ENCODE peak calls at places on chromosome 21, in four cellular contexts. P, V, E and N are unnamed samples.

GRCh38 chr21:44962481-44962966 is 22.7 kb downstream of the SLX9 start:
- DNase-seq in V (no peak), P (peak; percentile 98), E (no peak), N (peak; percentile 93)

GRCh38 chr21:31088196-31088751 is 50.0 kb upstream of the KRTAP19-8 start:
- DNase-seq in E (no peak), V (no peak), P (no peak), N (no peak)

GRCh38 chr21:28454978-28455600 is 537.6 kb downstream of the LTN1 start:
- DNase-seq in V (no peak), E (no peak), P (peak; percentile 71), N (peak; percentile 80)

GRCh38 chr21:45329261-45330074 is 41.8 kb upstream of the POFUT2 start:
- DNase-seq in P (no peak), V (no peak), E (peak; percentile 62), N (no peak)

GRCh38 chr21:14259669-14260458 is 43.9 kb downstream of the RBM11 start:
- DNase-seq in E (no peak), P (peak; percentile 38), V (no peak), N (peak; percentile 56)

GRCh38 chr21:36209626-36210171 is 53.1 kb downstream of the DOP1B start:
- DNase-seq in P (peak; percentile 79), V (peak; percentile 43), E (peak; percentile 41), N (peak; percentile 83)

GRCh38 chr21:36460866-36461265 is 19.1 kb downstream of the CLDN14 start:
- DNase-seq in E (no peak), P (no peak), V (no peak), N (no peak)

GRCh38 chr21:45611296-45611695 is 32.2 kb upstream of the PCBP3 start:
- DNase-seq in E (no peak), V (no peak), P (no peak), N (no peak)

GRCh38 chr21:43921602-43921978 is 56.6 kb downstream of the AGPAT3 start:
- DNase-seq in P (no peak), E (no peak), V (no peak), N (no peak)

GRCh38 chr21:43774163-43774562 is 1.9 kb downstream of the CSTB start:
- DNase-seq in E (no peak), P (no peak), V (no peak), N (no peak)

GRCh38 chr21:17612023-17612564 is 607 bp downstream of the BTG3 start:
- DNase-seq in P (no peak), V (peak; percentile 33), E (peak; percentile 70), N (peak; percentile 45)

GRCh38 chr21:35257413-35257812 is 208.3 kb upstream of the RUNX1 start:
- DNase-seq in P (peak; percentile 94), V (peak; percentile 65), E (peak; percentile 39), N (peak; percentile 97)

GRCh38 chr21:17829472-17829871 is 10.3 kb upstream of the C21orf91 start:
- DNase-seq in E (no peak), P (peak; percentile 15), V (no peak), N (peak; percentile 35)

GRCh38 chr21:20329636-20330035 is 668.6 kb upstream of the NCAM2 start:
- DNase-seq in V (no peak), P (no peak), E (no peak), N (no peak)

GRCh38 chr21:24224411-24224810 is 1382.9 kb downstream of the MRPL39 start:
- DNase-seq in V (no peak), P (no peak), E (peak; percentile 65), N (no peak)

GRCh38 chr21:31255846-31256395 is 88.1 kb downstream of the TIAM1 start:
- DNase-seq in E (no peak), V (no peak), P (no peak), N (no peak)

GRCh38 chr21:43609501-43610340 is 49.6 kb downstream of the HSF2BP start:
- DNase-seq in E (peak; percentile 58), P (peak; percentile 88), V (no peak), N (peak; percentile 69)

GRCh38 chr21:34983680-34984086 is 65.4 kb downstream of the RUNX1 start:
- DNase-seq in E (no peak), P (peak; percentile 60), V (no peak), N (peak; percentile 87)

GRCh38 chr21:44927587-44928461 is 7.1 kb upstream of the ITGB2 start:
- DNase-seq in V (no peak), E (peak; percentile 60), P (peak; percentile 62), N (peak; percentile 69)

GRCh38 chr21:17802568-17802967 is 16.6 kb downstream of the C21orf91 start:
- DNase-seq in P (peak; percentile 41), V (no peak), E (no peak), N (peak; percentile 54)

GRCh38 chr21:30255679-30256078 is 27.1 kb downstream of the KRTAP24-1 start:
- DNase-seq in P (no peak), E (no peak), V (no peak), N (no peak)

GRCh38 chr21:45499970-45500575 is 42.2 kb downstream of the SLC19A1 start:
- DNase-seq in V (no peak), E (no peak), P (no peak), N (no peak)

GRCh38 chr21:19547951-19548635 is 1144.5 kb upstream of the TMPRSS15 start:
- DNase-seq in E (no peak), P (no peak), V (no peak), N (no peak)

GRCh38 chr21:30935121-30935888 is 53.9 kb upstream of the KRTAP11-1 start:
- DNase-seq in E (no peak), V (no peak), P (no peak), N (no peak)

GRCh38 chr21:37166733-37167132 is 93.7 kb downstream of the TTC3 start:
- DNase-seq in P (no peak), E (no peak), V (no peak), N (no peak)

GRCh38 chr21:24375201-24375600 is 1232.1 kb downstream of the MRPL39 start:
- DNase-seq in E (no peak), V (no peak), P (no peak), N (no peak)

GRCh38 chr21:17462276-17462981 is 50.4 kb upstream of the CXADR start:
- DNase-seq in E (no peak), V (peak; percentile 11), P (peak; percentile 25), N (peak; percentile 56)

GRCh38 chr21:39805983-39806382 is 61.0 kb downstream of the IGSF5 start:
- DNase-seq in E (no peak), P (no peak), V (no peak), N (no peak)

GRCh38 chr21:45431781-45432572 is 27.0 kb downstream of the COL18A1 start:
- DNase-seq in P (no peak), E (no peak), V (no peak), N (peak; percentile 17)

GRCh38 chr21:35840197-35840799 is 220.0 kb downstream of the SETD4 start:
- DNase-seq in E (peak; percentile 51), P (peak; percentile 87), V (peak; percentile 69), N (peak; percentile 93)

GRCh38 chr21:42216726-42217572 is 2.0 kb upstream of the ABCG1 start:
- DNase-seq in V (no peak), E (no peak), P (no peak), N (no peak)

GRCh38 chr21:44454747-44455523 is at the start of gene LRRC3:
- DNase-seq in V (peak; percentile 75), P (peak; percentile 66), E (peak; percentile 90), N (peak; percentile 72)

GRCh38 chr21:38139380-38140168 is 117.2 kb upstream of the KCNJ15 start:
- DNase-seq in E (peak; percentile 39), P (peak; percentile 24), V (no peak), N (peak; percentile 11)

GRCh38 chr21:30831194-30831765 is 1.7 kb upstream of the KRTAP7-1 start:
- DNase-seq in V (no peak), E (no peak), P (no peak), N (peak; percentile 25)

GRCh38 chr21:38790961-38791360 is 14.8 kb upstream of the ETS2 start:
- DNase-seq in V (no peak), E (no peak), P (no peak), N (no peak)

GRCh38 chr21:19603011-19603593 is 1199.5 kb upstream of the TMPRSS15 start:
- DNase-seq in E (no peak), V (no peak), P (no peak), N (no peak)

GRCh38 chr21:45289655-45290515 is 2.2 kb upstream of the POFUT2 start:
- DNase-seq in E (no peak), V (no peak), P (no peak), N (peak; percentile 38)

DNA sequence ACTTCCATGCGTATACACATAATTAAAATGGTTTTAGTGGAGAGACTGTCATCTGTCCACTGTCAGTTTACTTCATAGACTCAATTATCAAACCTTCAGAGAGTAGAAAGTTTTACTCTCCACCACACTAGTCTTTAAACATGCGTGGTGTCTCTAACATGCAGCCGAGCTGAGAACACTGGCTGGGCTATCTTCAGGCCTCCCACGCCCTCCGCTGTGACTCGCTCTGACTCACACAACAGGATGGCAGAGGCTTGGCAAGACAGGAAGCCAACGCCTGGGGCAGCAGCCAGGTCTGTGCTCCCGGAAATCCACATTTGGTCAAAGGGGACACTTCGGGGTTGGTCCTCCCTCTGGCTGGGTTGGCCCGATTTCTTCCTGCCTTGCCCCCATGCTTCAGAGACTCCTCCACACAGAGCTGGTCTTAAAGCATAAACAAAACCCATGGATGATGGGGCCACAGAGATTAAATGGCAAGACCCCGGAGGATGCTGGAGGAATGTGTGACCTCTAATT is 22.7 kb upstream of the IFNGR2 start:
- DNase-seq in P (peak; percentile 91), V (peak; percentile 94), E (peak; percentile 92), N (peak; percentile 95)
- H3K4me3 ChIP-seq in P (no peak overlapping the region), V (no peak overlapping the region), E (no peak overlapping the region), N (no peak overlapping the region)

GRCh38 chr21:32844076-32844475 is 72.5 kb upstream of the PAXBP1 start:
- DNase-seq in V (no peak), P (no peak), E (no peak), N (peak; percentile 53)

GRCh38 chr21:32843561-32843960 is 72.0 kb upstream of the PAXBP1 start:
- DNase-seq in E (no peak), P (no peak), V (no peak), N (no peak)

GRCh38 chr21:32844653-32845443 is 73.3 kb upstream of the PAXBP1 start:
- DNase-seq in E (no peak), V (no peak), P (peak; percentile 45), N (peak; percentile 98)
- TF ChIP-seq CTCF in E (no peak), V (no peak), P (peak; percentile 20), N (peak; percentile 37)

DNA sequence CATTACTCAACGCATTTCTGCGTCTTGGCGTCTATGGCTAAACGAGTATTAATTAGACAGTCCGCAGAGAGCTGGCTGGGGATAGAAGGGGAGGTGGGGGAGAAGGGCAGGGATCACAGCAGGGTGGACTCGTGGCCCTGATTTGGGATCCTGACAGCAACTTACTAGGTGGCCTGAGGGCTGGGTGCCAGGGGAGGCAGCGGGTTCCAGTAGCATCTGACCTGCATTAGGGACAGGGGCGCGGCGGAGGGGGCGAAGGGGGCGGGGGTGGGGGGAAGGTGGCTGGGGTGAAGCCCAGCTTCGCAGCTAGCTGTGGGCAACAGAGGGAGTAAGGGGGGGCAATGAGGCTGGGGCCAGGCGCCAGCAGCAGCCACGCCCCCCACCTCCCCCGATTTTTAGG is 1.0 kb upstream of the BACE2 start:
- DNase-seq in P (no peak), E (no peak), V (peak; percentile 46), N (no peak)
- H3K4me3 ChIP-seq in P (peak overlapping the region; percentile 71), E (no peak overlapping the region), V (no peak overlapping the region), N (peak overlapping the region; percentile 59)

GRCh38 chr21:27213328-27213727 is 246.4 kb upstream of the ADAMTS5 start:
- DNase-seq in P (no peak), E (no peak), V (no peak), N (peak; percentile 49)
- TF ChIP-seq CTCF in P (peak; percentile 42), E (no peak), V (no peak), N (peak; percentile 44)